ENCODE peak calls at places on chromosomes 1 and 21, in ten cellular contexts. G is pancreas, Z is neural crest cell, N is astrocyte of the spinal cord, Y is activated B cell treated with CpG ODN at 0.5 μM for 24 hours, O is PC-9, P is fibroblast of pulmonary artery, E is hepatocyte, H is heart left ventricle, C is osteocyte. M is an unnamed sample.

GRCh38 chr1:228876187-228876586 is 140.9 kb downstream of the RHOU start:
- DNase-seq in G (no peak), Z (no peak), N (no peak), Y (no peak), O (no peak), P (no peak), E (no peak), H (no peak), C (peak), M (no peak)

GRCh38 chr1:157390646-157391045 is 161.7 kb downstream of the FCRL5 start:
- DNase-seq in G (no peak), Z (no peak), N (peak), Y (no peak), O (no peak), P (peak), E (peak), H (no peak), C (no peak), M (no peak)

GRCh38 chr21:14306143-14306907 is 76.6 kb downstream of the HSPA13 start:
- DNase-seq in G (no peak), Z (no peak), N (no peak), Y (no peak), O (no peak), P (peak), E (no peak), H (no peak), C (no peak), M (no peak)

GRCh38 chr21:46124926-46125845 is 27.3 kb downstream of the COL6A2 start:
- DNase-seq in G (no peak), Z (no peak), N (no peak), Y (peak), O (no peak), P (no peak), E (no peak), H (peak), C (peak), M (peak)

GRCh38 chr1:79100385-79100784 is 93.9 kb upstream of the ADGRL4 start:
- DNase-seq in G (no peak), Z (no peak), N (peak), Y (no peak), O (peak), P (peak), E (no peak), H (no peak), C (no peak), M (no peak)

GRCh38 chr1:54721719-54722118 is 6.1 kb downstream of the TTC4 start:
- DNase-seq in G (no peak), Z (no peak), N (no peak), Y (no peak), O (peak), P (no peak), E (no peak), H (no peak), C (no peak), M (no peak)

GRCh38 chr1:229434641-229435051 is 752 bp upstream of the ACTA1 start:
- DNase-seq in G (no peak), Z (no peak), N (no peak), Y (no peak), O (no peak), P (no peak), E (no peak), H (peak), C (no peak), M (no peak)

GRCh38 chr1:30446100-30446499 is 277.3 kb downstream of the MATN1 start:
- DNase-seq in G (no peak), Z (no peak), N (no peak), Y (no peak), O (no peak), P (no peak), E (no peak), H (no peak), C (peak), M (no peak)

GRCh38 chr1:51242546-51242945 is 6.5 kb downstream of the RNF11 start:
- DNase-seq in G (no peak), Z (no peak), N (no peak), Y (no peak), O (no peak), P (no peak), E (no peak), H (no peak), C (no peak), M (no peak)

GRCh38 chr1:232578681-232579195 is 51.2 kb downstream of the SIPA1L2 start:
- DNase-seq in G (no peak), Z (no peak), N (no peak), Y (no peak), O (no peak), P (peak), E (no peak), H (no peak), C (no peak), M (no peak)

GRCh38 chr1:72462506-72462905 is 180.2 kb upstream of the NEGR1 start:
- DNase-seq in G (no peak), Z (no peak), N (no peak), Y (no peak), O (no peak), P (no peak), E (no peak), H (no peak), C (no peak), M (no peak)

DNA sequence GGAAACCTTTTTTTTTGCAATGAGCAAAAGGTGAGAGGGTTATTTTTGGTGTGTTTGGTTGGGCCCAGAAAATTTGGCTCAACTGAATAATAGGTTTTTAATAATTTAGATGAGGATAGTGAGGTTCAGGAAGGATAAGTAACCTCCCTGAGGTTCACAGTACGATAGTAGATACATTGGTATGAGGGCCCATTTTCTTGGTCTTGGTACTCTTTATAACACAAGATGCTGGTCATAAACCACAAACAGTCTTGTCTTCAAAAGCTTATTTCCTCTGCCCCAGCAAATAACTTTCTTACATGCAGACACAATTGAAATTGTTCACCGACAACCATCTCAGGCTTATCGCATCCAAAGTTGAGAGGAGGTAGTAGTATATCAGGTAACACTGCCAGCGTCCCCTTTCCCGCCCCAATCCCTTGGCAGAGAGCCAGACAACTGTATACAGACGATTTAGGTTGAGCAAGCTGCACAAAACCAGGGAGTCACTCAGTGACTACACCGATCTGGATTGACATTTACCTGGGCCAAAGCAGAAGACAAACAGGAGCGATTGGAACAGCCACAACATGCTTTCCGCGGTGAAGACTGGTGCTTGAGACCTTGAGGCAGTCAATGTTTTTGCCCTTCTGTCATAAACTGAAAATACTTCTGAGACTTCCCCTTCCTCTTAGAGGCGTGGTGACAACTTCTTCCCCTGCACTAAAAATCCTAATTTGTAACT is at the start of gene SLAMF6:
- DNase-seq in G (no peak), Z (no peak), N (no peak), Y (peak), O (no peak), P (no peak), E (no peak), H (no peak), C (no peak), M (no peak)
- TF ChIP-seq CTCF in G (no peak), Z (no peak), N (no peak), Y (no peak), O (no peak), P (no peak), E (no peak), H (no peak), C (no peak), M (no peak)

DNA sequence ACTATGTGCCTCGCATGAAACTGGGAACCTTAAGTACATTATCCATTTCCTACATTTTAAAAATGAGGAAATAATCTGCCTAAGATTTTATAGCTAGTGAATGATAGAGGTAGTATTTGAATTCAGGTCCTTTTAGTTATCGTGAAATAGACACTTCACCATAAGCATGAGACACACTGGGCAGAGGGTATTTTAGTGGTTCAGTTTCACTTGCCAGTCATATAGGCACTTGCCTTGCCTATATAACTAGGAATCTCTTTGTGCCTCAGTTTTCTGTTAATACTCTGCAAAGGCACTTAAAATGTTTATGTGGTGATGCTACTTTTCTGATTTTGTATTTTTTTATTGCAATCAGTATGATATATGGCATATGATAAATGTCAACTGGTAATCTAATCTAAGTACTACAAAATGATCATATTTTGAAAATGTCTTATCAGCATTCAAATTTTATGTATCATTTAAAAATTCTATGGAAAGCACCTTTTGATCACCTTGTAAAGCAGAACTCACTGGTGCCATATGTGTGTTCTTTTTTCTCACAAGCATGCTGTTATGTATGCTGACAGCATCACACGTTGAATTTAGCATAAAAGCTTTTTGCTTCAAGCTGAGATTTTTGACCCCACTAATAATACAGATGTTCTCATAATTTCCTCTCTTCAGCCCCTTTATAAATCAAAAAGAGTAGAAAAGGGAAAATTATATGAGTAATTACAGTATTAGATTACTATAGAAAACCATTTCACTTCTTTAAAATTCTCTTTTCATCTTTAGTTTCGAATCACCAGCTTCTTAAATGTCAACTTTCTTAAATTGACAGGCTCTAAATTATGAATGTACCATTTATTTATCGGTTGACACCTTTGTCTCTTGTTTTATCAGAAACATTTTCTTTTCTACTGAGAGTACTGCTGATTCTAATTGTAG is 52.6 kb downstream of the RPS6KC1 start:
- DNase-seq in G (no peak), Z (no peak), N (no peak), Y (no peak), O (no peak), P (no peak), E (no peak), H (no peak), C (no peak), M (no peak)
- TF ChIP-seq CTCF in G (no peak), Z (no peak), N (no peak), Y (no peak), O (no peak), P (no peak), E (no peak), H (no peak), C (no peak), M (no peak)

DNA sequence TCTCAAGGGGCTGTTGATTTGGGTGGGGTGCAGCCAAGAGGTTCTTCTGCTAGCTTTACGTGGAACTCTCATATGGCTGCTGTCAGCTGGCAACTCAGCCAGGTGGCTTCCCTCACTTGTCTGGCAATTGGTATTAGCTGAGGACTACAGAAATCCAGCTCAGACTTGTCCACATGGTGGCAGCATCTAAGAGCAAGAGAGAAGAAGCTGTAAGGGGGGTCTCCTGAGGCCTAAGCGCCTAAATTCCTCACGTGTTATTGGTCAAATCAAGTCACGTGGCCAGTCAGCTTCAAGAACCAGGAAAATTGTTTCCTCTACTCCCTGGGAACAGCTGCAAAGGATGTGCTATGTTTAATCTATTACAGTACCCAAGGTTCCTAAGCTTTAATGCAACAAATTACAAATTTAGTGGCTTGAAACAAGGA is 4.2 kb upstream of the DYRK3 start:
- DNase-seq in G (peak), Z (peak), N (peak), Y (no peak), O (peak), P (peak), E (peak), H (peak), C (no peak), M (no peak)
- TF ChIP-seq CTCF in G (no peak), Z (peak), N (peak), Y (no peak), O (peak), P (peak), E (peak), H (peak), C (peak), M (no peak)

DNA sequence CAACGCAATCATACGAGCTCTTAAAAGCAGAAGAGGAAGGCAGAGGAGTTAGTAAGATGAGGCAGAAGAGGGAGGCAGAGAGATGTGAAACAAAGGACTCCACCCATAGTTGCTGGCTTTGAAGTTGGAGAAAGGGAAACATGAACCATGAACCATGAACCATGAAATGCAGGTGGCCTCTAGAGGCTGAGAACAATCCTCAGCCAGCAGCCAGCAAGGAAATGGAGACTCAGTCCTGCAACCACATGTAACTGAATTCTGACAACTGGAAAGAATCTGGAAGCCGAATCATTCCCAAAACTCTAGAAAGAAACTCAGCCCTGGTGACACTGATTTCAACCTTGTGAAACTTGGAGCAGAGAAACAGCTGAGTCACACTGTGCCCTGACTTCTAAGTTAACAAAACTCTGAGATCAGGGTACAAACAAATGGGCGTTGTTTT is 10.1 kb downstream of the DIPK1A start:
- DNase-seq in G (no peak), Z (no peak), N (peak), Y (no peak), O (peak), P (peak), E (peak), H (no peak), C (no peak), M (no peak)
- TF ChIP-seq CTCF in G (no peak), Z (no peak), N (no peak), Y (no peak), O (no peak), P (no peak), E (no peak), H (no peak), C (no peak), M (no peak)

GRCh38 chr1:17920881-17921635 is 165.9 kb downstream of the ACTL8 start:
- DNase-seq in G (no peak), Z (no peak), N (no peak), Y (no peak), O (no peak), P (no peak), E (no peak), H (no peak), C (no peak), M (no peak)

GRCh38 chr1:17924578-17924977 is 169.4 kb downstream of the ACTL8 start:
- DNase-seq in G (no peak), Z (no peak), N (no peak), Y (no peak), O (no peak), P (no peak), E (no peak), H (no peak), C (no peak), M (no peak)

GRCh38 chr1:17925838-17926237 is 170.7 kb downstream of the ACTL8 start:
- DNase-seq in G (no peak), Z (no peak), N (no peak), Y (no peak), O (no peak), P (no peak), E (no peak), H (no peak), C (no peak), M (no peak)

GRCh38 chr1:17923684-17924083 is 168.6 kb downstream of the ACTL8 start:
- DNase-seq in G (no peak), Z (no peak), N (no peak), Y (no peak), O (no peak), P (no peak), E (no peak), H (no peak), C (no peak), M (no peak)

GRCh38 chr1:17922833-17923232 is 167.7 kb downstream of the ACTL8 start:
- DNase-seq in G (no peak), Z (peak), N (no peak), Y (no peak), O (no peak), P (peak), E (peak), H (no peak), C (no peak), M (no peak)
- TF ChIP-seq CTCF in G (no peak), Z (peak), N (peak), Y (no peak), O (peak), P (peak), E (peak), H (peak), C (peak), M (no peak)

DNA sequence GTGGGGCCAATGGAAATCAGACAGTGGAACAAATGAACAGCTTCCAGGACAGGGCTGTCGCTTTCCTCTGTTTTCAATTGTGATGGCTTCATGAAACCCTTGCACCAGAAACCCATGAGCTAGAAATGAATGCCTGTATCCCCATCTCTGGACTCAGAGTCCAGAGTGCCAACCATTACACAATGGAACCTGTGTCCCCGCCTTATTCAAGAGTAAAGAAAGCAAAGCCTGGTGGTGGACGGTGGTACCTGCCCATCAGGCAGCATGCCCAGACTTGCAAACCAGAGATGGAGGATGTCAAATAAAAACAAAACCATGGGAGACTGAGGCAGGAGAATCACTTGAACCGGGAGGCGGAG is 4.4 kb upstream of the CAPN2 start:
- DNase-seq in G (no peak), Z (no peak), N (no peak), Y (no peak), O (no peak), P (no peak), E (no peak), H (no peak), C (no peak), M (no peak)
- TF ChIP-seq CTCF in G (no peak), Z (peak), N (peak), Y (no peak), O (peak), P (peak), E (no peak), H (no peak), C (peak), M (no peak)

GRCh38 chr1:58768971-58769808 is 14.7 kb downstream of the JUN start:
- DNase-seq in G (peak), Z (peak), N (peak), Y (no peak), O (no peak), P (peak), E (peak), H (peak), C (peak), M (peak)
- TF ChIP-seq CTCF in G (peak), Z (peak), N (peak), Y (no peak), O (peak), P (peak), E (peak), H (peak), C (peak), M (peak)

DNA sequence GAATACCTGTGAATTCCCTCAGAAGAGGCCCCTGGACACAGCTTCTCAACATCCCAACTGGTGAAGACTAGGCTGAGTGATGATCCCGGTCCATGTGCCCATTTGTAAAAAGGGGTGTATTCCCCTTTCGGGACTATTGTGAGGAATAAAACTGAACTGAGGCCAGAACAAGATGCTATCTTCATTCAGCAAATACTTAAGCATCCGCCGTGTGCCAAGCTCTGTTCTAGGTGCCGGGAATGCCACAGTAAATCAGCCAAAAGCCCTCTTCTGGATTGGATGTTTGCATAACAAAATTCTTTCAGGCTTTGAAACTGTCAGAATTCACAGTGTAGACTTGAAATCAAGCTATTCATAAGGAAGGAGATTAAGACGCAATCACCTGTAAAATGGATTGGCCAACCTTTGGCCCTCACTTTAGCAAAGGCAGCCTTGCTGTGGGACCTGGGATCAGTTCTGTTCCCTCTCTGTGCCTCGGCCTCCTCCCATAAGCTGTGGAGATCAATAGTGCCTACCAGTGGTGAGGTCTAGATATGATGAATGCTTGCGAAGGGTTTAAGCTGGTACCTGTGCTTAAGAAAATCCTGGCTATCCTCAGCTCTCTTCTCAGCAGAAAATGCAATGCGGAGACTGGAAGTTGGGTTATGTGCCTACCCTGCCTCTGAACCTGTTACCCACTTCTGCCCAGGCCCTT is 1.8 kb downstream of the ALPL start:
- DNase-seq in G (no peak), Z (no peak), N (no peak), Y (no peak), O (no peak), P (no peak), E (no peak), H (no peak), C (no peak), M (no peak)
- TF ChIP-seq CTCF in G (no peak), Z (no peak), N (peak), Y (no peak), O (no peak), P (no peak), E (no peak), H (no peak), C (peak), M (no peak)